ENCODE peak calls at places on chromosomes 6 and 20, in six cellular contexts. F is stimulated activated CD4-positive, alpha-beta T cell treated with anti-CD3 and anti-CD28 coated beads, Interleukin-1b, Interleukin-23, amount 100 ng/mL, for 1 hour; L is endothelial cell; M is ecto neural progenitor cell; R is germinal center; O is NCI-H1436. U is an unnamed sample.

GRCh38 chr20:52105045-52105572 is 86.5 kb downstream of the ZFP64 start:
- DNase-seq in F (no peak), L (peak), M (peak), R (no peak), O (no peak), U (peak)

GRCh38 chr6:161788531-161788930 is 514.7 kb upstream of the AGPAT4 start:
- DNase-seq in F (no peak), L (no peak), M (no peak), R (no peak), O (no peak), U (no peak)

GRCh38 chr20:25541676-25542075 is 43.7 kb downstream of the NINL start:
- DNase-seq in F (no peak), L (no peak), M (no peak), R (peak), O (no peak), U (no peak)

GRCh38 chr6:162404926-162405325 is 322.6 kb downstream of the PRKN start:
- DNase-seq in F (no peak), L (no peak), M (no peak), R (no peak), O (no peak), U (no peak)

GRCh38 chr6:134870677-134871498 is 79.0 kb downstream of the ALDH8A1 start:
- DNase-seq in F (no peak), L (no peak), M (no peak), R (peak), O (no peak), U (no peak)

GRCh38 chr6:130020892-130021483 is 2.6 kb downstream of the L3MBTL3 start:
- DNase-seq in F (peak), L (peak), M (peak), R (peak), O (peak), U (peak)

GRCh38 chr6:150697515-150697914 is 97.8 kb downstream of the PLEKHG1 start:
- DNase-seq in F (no peak), L (no peak), M (no peak), R (no peak), O (no peak), U (no peak)

GRCh38 chr6:116400376-116400775 is 29.6 kb downstream of the DSE start:
- DNase-seq in F (no peak), L (no peak), M (no peak), R (no peak), O (no peak), U (no peak)

U was measured in pancreas.